ENCODE peak calls at places on chromosomes 7 and 10, in five cellular contexts. F is HuH-7; O is HT1080; M is mesendoderm; I is stimulated activated CD4-positive, alpha-beta T cell treated with anti-CD3 and anti-CD28 coated beads, Interleukin-2, amount 100 ng/mL, for 48 hours. B is an unnamed sample.

GRCh38 chr7:28587211-28587610 is 174.9 kb downstream of the CREB5 start:
- DNase-seq in F (no peak), O (peak; percentile 21), M (no peak), I (no peak), B (no peak)

GRCh38 chr7:123615344-123615743 is 13.7 kb downstream of the ASB15 start:
- DNase-seq in F (peak; percentile 24), O (no peak), M (peak; percentile 72), I (no peak), B (peak; percentile 37)

GRCh38 chr7:18320971-18321567 is 174.5 kb upstream of the HDAC9 start:
- DNase-seq in F (peak; percentile 23), O (peak; percentile 44), M (peak; percentile 63), I (no peak), B (peak; percentile 23)

GRCh38 chr7:107995184-107996071 is 7.5 kb downstream of the LAMB1 start:
- DNase-seq in F (peak; percentile 17), O (peak; percentile 98), M (peak; percentile 89), I (no peak), B (peak; percentile 82)

GRCh38 chr7:156638443-156639077 is 2.0 kb upstream of the RNF32 start:
- DNase-seq in F (no peak), O (no peak), M (no peak), I (no peak), B (no peak)

GRCh38 chr7:114830952-114831351 is 90.9 kb upstream of the MDFIC start:
- DNase-seq in F (no peak), O (no peak), M (no peak), I (no peak), B (no peak)

GRCh38 chr7:157337316-157338149 is 729 bp downstream of the DNAJB6 start:
- DNase-seq in F (peak; percentile 65), O (peak; percentile 38), M (peak; percentile 49), I (peak; percentile 59), B (peak; percentile 29)

GRCh38 chr10:56662765-56663447 is 301.8 kb upstream of the ZWINT start:
- DNase-seq in F (no peak), O (no peak), M (no peak), I (no peak), B (no peak)

GRCh38 chr10:34723746-34724145 is 91.3 kb downstream of the PARD3 start:
- DNase-seq in F (no peak), O (no peak), M (peak; percentile 62), I (no peak), B (peak; percentile 42)

GRCh38 chr7:139673230-139673629 is 104.6 kb downstream of the HIPK2 start:
- DNase-seq in F (no peak), O (no peak), M (peak; percentile 55), I (peak; percentile 30), B (no peak)

GRCh38 chr10:72086466-72087391 is 1.6 kb downstream of the SPOCK2 start:
- DNase-seq in F (no peak), O (no peak), M (peak; percentile 60), I (no peak), B (peak; percentile 27)

GRCh38 chr10:108848016-108848415 is 1075.3 kb downstream of the XPNPEP1 start:
- DNase-seq in F (no peak), O (peak; percentile 15), M (no peak), I (no peak), B (no peak)

GRCh38 chr7:15925608-15926007 is 239.1 kb upstream of the MEOX2 start:
- DNase-seq in F (no peak), O (no peak), M (no peak), I (no peak), B (no peak)

GRCh38 chr7:388461-388960 is 98.5 kb downstream of the FOXL3 start:
- DNase-seq in F (no peak), O (no peak), M (no peak), I (no peak), B (peak; percentile 54)

GRCh38 chr7:41987-42386 is 150.4 kb upstream of the FAM20C start:
- DNase-seq in F (no peak), O (no peak), M (no peak), I (no peak), B (no peak)

GRCh38 chr10:1377756-1378397 is 321.7 kb downstream of the WDR37 start:
- DNase-seq in F (no peak), O (no peak), M (no peak), I (no peak), B (no peak)

B was measured in HepG2.